ENCODE peak calls at places on chromosome X, in nine cellular contexts. X, A, D, U, T, M, P, Y and S are unnamed samples.

GRCh38 chrX:1138476-1138875 is 74.0 kb downstream of the CRLF2 start:
- DNase-seq in X (no peak), A (no peak), D (no peak), U (no peak), T (no peak), M (no peak), P (no peak), Y (no peak), S (no peak)

GRCh38 chrX:7965436-7965835 is 38.2 kb upstream of the PNPLA4 start:
- DNase-seq in X (no peak), A (no peak), D (no peak), U (no peak), T (no peak), M (no peak), P (no peak), Y (no peak), S (no peak)

GRCh38 chrX:96563663-96564062 is 121.0 kb upstream of the DIAPH2 start:
- DNase-seq in X (peak; percentile 33), A (no peak), D (no peak), U (no peak), T (no peak), M (no peak), P (no peak), Y (no peak), S (peak; percentile 80)

GRCh38 chrX:130523460-130524394 is 121.9 kb downstream of the RBMX2 start:
- DNase-seq in X (no peak), A (peak; percentile 50), D (peak; percentile 47), U (no peak), T (peak; percentile 45), M (no peak), P (peak; percentile 26), Y (peak; percentile 11), S (no peak)

GRCh38 chrX:24956828-24957227 is 58.9 kb downstream of the ARX start:
- DNase-seq in X (no peak), A (no peak), D (no peak), U (no peak), T (no peak), M (no peak), P (no peak), Y (peak; percentile 9), S (peak; percentile 51)

GRCh38 chrX:124555036-124555595 is 208.8 kb downstream of the SH2D1A start:
- DNase-seq in X (peak; percentile 89), A (no peak), D (no peak), U (no peak), T (no peak), M (no peak), P (no peak), Y (peak; percentile 68), S (peak; percentile 58)

GRCh38 chrX:40821780-40822179 is 86.4 kb upstream of the MED14 start:
- DNase-seq in X (no peak), A (no peak), D (no peak), U (no peak), T (no peak), M (no peak), P (no peak), Y (no peak), S (no peak)

GRCh38 chrX:114774691-114775090 is 190.8 kb downstream of the HTR2C start:
- DNase-seq in X (no peak), A (no peak), D (peak; percentile 5), U (no peak), T (no peak), M (no peak), P (no peak), Y (no peak), S (no peak)

GRCh38 chrX:71216446-71216845 is 6.6 kb upstream of the GJB1 start:
- DNase-seq in X (no peak), A (no peak), D (peak; percentile 9), U (no peak), T (no peak), M (no peak), P (no peak), Y (no peak), S (no peak)

GRCh38 chrX:137031517-137032377 is 2.0 kb downstream of the GPR101 start:
- DNase-seq in X (peak; percentile 1), A (no peak), D (no peak), U (peak; percentile 18), T (no peak), M (peak; percentile 36), P (peak; percentile 20), Y (peak; percentile 32), S (peak; percentile 21)

GRCh38 chrX:10756365-10756915 is 136.1 kb upstream of the MID1 start:
- DNase-seq in X (peak; percentile 73), A (no peak), D (peak; percentile 38), U (no peak), T (no peak), M (no peak), P (no peak), Y (peak; percentile 79), S (peak; percentile 53)

GRCh38 chrX:18895157-18895952 is 88.6 kb downstream of the PHKA2 start:
- DNase-seq in X (peak; percentile 11), A (peak; percentile 51), D (no peak), U (no peak), T (no peak), M (no peak), P (peak; percentile 47), Y (no peak), S (peak; percentile 87)

GRCh38 chrX:100710816-100711215 is 21.1 kb downstream of the SYTL4 start:
- DNase-seq in X (no peak), A (no peak), D (no peak), U (no peak), T (no peak), M (no peak), P (no peak), Y (no peak), S (no peak)

GRCh38 chrX:16953606-16954211 is 7.3 kb downstream of the REPS2 start:
- DNase-seq in X (no peak), A (no peak), D (peak; percentile 45), U (no peak), T (no peak), M (no peak), P (no peak), Y (peak; percentile 19), S (peak; percentile 20)

GRCh38 chrX:47562615-47563243 is 1.7 kb downstream of the ARAF start:
- DNase-seq in X (no peak), A (no peak), D (no peak), U (peak; percentile 28), T (no peak), M (no peak), P (no peak), Y (peak; percentile 27), S (no peak)

GRCh38 chrX:151981129-151981528 is 6.7 kb upstream of the GABRE start:
- DNase-seq in X (peak; percentile 74), A (no peak), D (no peak), U (no peak), T (no peak), M (no peak), P (no peak), Y (peak; percentile 51), S (peak; percentile 73)

GRCh38 chrX:102934624-102935023 is 2.4 kb upstream of the RAB40AL start:
- DNase-seq in X (peak; percentile 31), A (no peak), D (peak; percentile 34), U (peak; percentile 28), T (no peak), M (peak; percentile 15), P (no peak), Y (peak; percentile 15), S (peak; percentile 53)
- TF ChIP-seq CTCF in X (peak; percentile 78), A (peak; percentile 60), D (peak; percentile 53), U (peak; percentile 56), T (peak; percentile 72), M (peak; percentile 71), P (peak; percentile 26), Y (peak; percentile 76), S (peak; percentile 57)

GRCh38 chrX:56284269-56284668 is 52.1 kb downstream of the KLF8 start:
- DNase-seq in X (no peak), A (peak; percentile 29), D (no peak), U (no peak), T (no peak), M (peak; percentile 77), P (no peak), Y (no peak), S (no peak)

GRCh38 chrX:56279869-56280268 is 47.7 kb downstream of the KLF8 start:
- DNase-seq in X (no peak), A (no peak), D (no peak), U (no peak), T (no peak), M (no peak), P (no peak), Y (no peak), S (no peak)

GRCh38 chrX:56281789-56282188 is 49.6 kb downstream of the KLF8 start:
- DNase-seq in X (peak; percentile 0), A (no peak), D (peak; percentile 11), U (peak; percentile 3), T (no peak), M (peak; percentile 68), P (no peak), Y (peak; percentile 4), S (peak; percentile 33)
- TF ChIP-seq CTCF in X (peak; percentile 28), A (no peak), D (no peak), U (no peak), T (no peak), M (peak; percentile 52), P (no peak), Y (no peak), S (peak; percentile 34)

DNA sequence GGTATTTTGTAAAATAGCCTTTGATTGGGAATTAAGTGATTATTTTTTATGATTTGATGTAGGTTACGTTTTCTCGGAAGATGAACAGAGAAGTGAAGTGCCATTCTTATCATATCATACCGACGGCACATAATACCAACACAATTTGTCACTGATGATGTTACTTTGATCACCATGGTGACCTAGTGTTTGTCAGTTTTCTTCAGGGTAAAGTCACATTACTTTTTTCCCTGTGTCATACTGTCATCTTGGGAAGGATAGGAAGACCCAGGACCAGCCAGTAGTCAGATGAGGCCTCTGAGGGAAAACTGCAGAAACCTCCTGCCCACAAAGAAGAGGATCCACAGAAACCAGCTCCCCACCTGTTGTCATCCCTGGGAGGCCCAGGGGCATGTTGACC is 1.3 kb upstream of the MAGEC1 start:
- DNase-seq in X (no peak), A (no peak), D (no peak), U (no peak), T (no peak), M (no peak), P (no peak), Y (no peak), S (no peak)
- TF ChIP-seq CTCF in X (no peak), A (no peak), D (no peak), U (no peak), T (no peak), M (no peak), P (no peak), Y (no peak), S (no peak)

GRCh38 chrX:54885740-54886139 is 34.9 kb upstream of the TRO start:
- DNase-seq in X (no peak), A (no peak), D (no peak), U (no peak), T (no peak), M (no peak), P (no peak), Y (no peak), S (no peak)

GRCh38 chrX:54894159-54894558 is 26.5 kb upstream of the TRO start:
- DNase-seq in X (no peak), A (no peak), D (no peak), U (no peak), T (no peak), M (no peak), P (no peak), Y (no peak), S (no peak)

DNA sequence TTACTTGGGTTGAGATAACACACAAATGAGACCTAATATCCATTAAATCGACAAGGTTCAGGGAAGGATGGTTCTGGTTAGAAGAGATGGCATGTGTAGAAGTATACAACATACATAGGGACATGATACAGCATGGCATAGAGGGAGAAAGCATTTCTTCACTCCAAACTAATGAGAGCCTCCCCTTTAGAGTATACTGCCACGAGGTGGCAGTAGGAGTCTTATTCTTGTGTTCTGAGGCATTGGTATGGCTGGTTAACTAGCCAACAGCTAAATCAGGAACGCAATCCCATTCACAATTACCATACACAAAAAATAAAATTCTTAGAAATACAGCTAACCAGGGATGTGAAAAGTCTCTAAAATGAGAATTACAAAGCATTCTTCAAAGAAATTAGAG is 29.1 kb upstream of the TRO start:
- DNase-seq in X (peak; percentile 18), A (no peak), D (peak; percentile 21), U (peak; percentile 23), T (no peak), M (peak; percentile 42), P (no peak), Y (peak; percentile 33), S (peak; percentile 56)
- TF ChIP-seq CTCF in X (peak; percentile 70), A (peak; percentile 41), D (no peak), U (no peak), T (no peak), M (peak; percentile 52), P (peak; percentile 8), Y (peak; percentile 36), S (no peak)